ENCODE peak calls at places on chromosomes 2 and 18, in ten cellular contexts. V is kidney, E is WERI-Rb-1, S is Karpas-422, T is A549, U is Peyer's patch, C is stomach, X is right atrium auricular region, H is keratinocyte, Z is dorsolateral prefrontal cortex. K is an unnamed sample.

GRCh38 chr2:1538663-1539062 is 125.4 kb downstream of the TPO start:
- DNase-seq in V (peak), E (peak), S (peak), T (peak), U (no peak), C (no peak), X (no peak), H (no peak), Z (no peak), K (no peak)

GRCh38 chr2:9909106-9909505 is 42.4 kb upstream of the GRHL1 start:
- DNase-seq in V (no peak), E (no peak), S (peak), T (no peak), U (no peak), C (no peak), X (no peak), H (no peak), Z (no peak), K (no peak)

GRCh38 chr18:39806519-39806918 is 2148.5 kb upstream of the PIK3C3 start:
- DNase-seq in V (no peak), E (no peak), S (no peak), T (no peak), U (no peak), C (no peak), X (no peak), H (no peak), Z (no peak), K (peak)

GRCh38 chr18:78685250-78685979 is 294.2 kb upstream of the SALL3 start:
- DNase-seq in V (no peak), E (no peak), S (no peak), T (no peak), U (no peak), C (peak), X (no peak), H (no peak), Z (no peak), K (no peak)

GRCh38 chr18:41391616-41392610 is 563.1 kb upstream of the PIK3C3 start:
- DNase-seq in V (peak), E (peak), S (peak), T (peak), U (no peak), C (peak), X (no peak), H (no peak), Z (peak), K (no peak)

GRCh38 chr2:223121317-223121716 is 69.3 kb downstream of the KCNE4 start:
- DNase-seq in V (no peak), E (no peak), S (no peak), T (no peak), U (no peak), C (no peak), X (no peak), H (no peak), Z (no peak), K (no peak)

GRCh38 chr2:61712060-61712459 is 141.8 kb downstream of the FAM161A start:
- DNase-seq in V (no peak), E (no peak), S (no peak), T (no peak), U (no peak), C (no peak), X (no peak), H (no peak), Z (no peak), K (no peak)

GRCh38 chr2:111930404-111930803 is 32.0 kb downstream of the MERTK start:
- DNase-seq in V (no peak), E (peak), S (no peak), T (no peak), U (no peak), C (no peak), X (no peak), H (no peak), Z (no peak), K (no peak)

GRCh38 chr2:200405599-200406298 is 99.3 kb downstream of the SPATS2L start:
- DNase-seq in V (no peak), E (peak), S (no peak), T (peak), U (no peak), C (no peak), X (no peak), H (no peak), Z (no peak), K (peak)

GRCh38 chr18:67385455-67385854 is 131.1 kb downstream of the DSEL start:
- DNase-seq in V (no peak), E (no peak), S (no peak), T (no peak), U (no peak), C (no peak), X (no peak), H (no peak), Z (no peak), K (no peak)

GRCh38 chr18:76679877-76680276 is 142.5 kb upstream of the ZNF236 start:
- DNase-seq in V (no peak), E (no peak), S (no peak), T (no peak), U (no peak), C (no peak), X (no peak), H (no peak), Z (no peak), K (no peak)

GRCh38 chr2:35081001-35081628 is 1274.5 kb upstream of the CRIM1 start:
- DNase-seq in V (no peak), E (no peak), S (no peak), T (peak), U (no peak), C (no peak), X (no peak), H (no peak), Z (no peak), K (peak)

GRCh38 chr2:209260281-209260680 is 163.6 kb upstream of the MAP2 start:
- DNase-seq in V (no peak), E (no peak), S (no peak), T (no peak), U (no peak), C (no peak), X (no peak), H (no peak), Z (no peak), K (no peak)

GRCh38 chr18:13302611-13303267 is 84.2 kb downstream of the LDLRAD4 start:
- DNase-seq in V (no peak), E (no peak), S (peak), T (no peak), U (no peak), C (no peak), X (no peak), H (no peak), Z (no peak), K (no peak)

GRCh38 chr2:98917031-98917459 is 19.0 kb downstream of the CRACDL start:
- DNase-seq in V (no peak), E (no peak), S (no peak), T (peak), U (no peak), C (no peak), X (no peak), H (peak), Z (no peak), K (no peak)

GRCh38 chr2:21354113-21354679 is 230.4 kb downstream of the TDRD15 start:
- DNase-seq in V (no peak), E (no peak), S (no peak), T (no peak), U (no peak), C (no peak), X (no peak), H (no peak), Z (no peak), K (no peak)

GRCh38 chr2:118190365-118190916 is 102.2 kb downstream of the INSIG2 start:
- DNase-seq in V (no peak), E (no peak), S (no peak), T (no peak), U (no peak), C (no peak), X (no peak), H (no peak), Z (no peak), K (no peak)

GRCh38 chr2:171319164-171319810 is 114.5 kb downstream of the METTL8 start:
- DNase-seq in V (no peak), E (no peak), S (peak), T (no peak), U (no peak), C (no peak), X (no peak), H (no peak), Z (no peak), K (no peak)

GRCh38 chr18:70998490-70998889 is 709.6 kb downstream of the SOCS6 start:
- DNase-seq in V (no peak), E (no peak), S (peak), T (no peak), U (no peak), C (no peak), X (no peak), H (no peak), Z (no peak), K (no peak)

GRCh38 chr2:100140582-100140981 is 1.8 kb downstream of the AFF3 start:
- DNase-seq in V (no peak), E (no peak), S (peak), T (no peak), U (no peak), C (no peak), X (no peak), H (no peak), Z (no peak), K (no peak)

GRCh38 chr2:231489990-231490389 is 25.7 kb upstream of the NCL start:
- DNase-seq in V (no peak), E (peak), S (no peak), T (no peak), U (no peak), C (peak), X (no peak), H (no peak), Z (no peak), K (no peak)

GRCh38 chr2:207223051-207223450 is 57.3 kb upstream of the KLF7 start:
- DNase-seq in V (no peak), E (peak), S (no peak), T (no peak), U (no peak), C (no peak), X (no peak), H (no peak), Z (no peak), K (peak)

GRCh38 chr2:33444961-33445360 is 31.5 kb upstream of the RASGRP3 start:
- DNase-seq in V (no peak), E (no peak), S (no peak), T (no peak), U (no peak), C (no peak), X (no peak), H (no peak), Z (no peak), K (no peak)

GRCh38 chr2:144477281-144477942 is 42.5 kb downstream of the ZEB2 start:
- DNase-seq in V (no peak), E (no peak), S (no peak), T (no peak), U (no peak), C (no peak), X (no peak), H (no peak), Z (no peak), K (no peak)

GRCh38 chr2:177395594-177395993 is 3.0 kb downstream of the AGPS start:
- DNase-seq in V (no peak), E (no peak), S (no peak), T (no peak), U (no peak), C (no peak), X (no peak), H (no peak), Z (no peak), K (no peak)

GRCh38 chr18:32735781-32736180 is 37.0 kb downstream of the KLHL14 start:
- DNase-seq in V (no peak), E (no peak), S (no peak), T (no peak), U (no peak), C (no peak), X (no peak), H (no peak), Z (no peak), K (peak)

GRCh38 chr2:224835405-224835804 is 119.2 kb upstream of the CCDC195 start:
- DNase-seq in V (no peak), E (no peak), S (no peak), T (no peak), U (no peak), C (no peak), X (no peak), H (no peak), Z (no peak), K (no peak)

GRCh38 chr2:164126960-164127359 is 391.2 kb upstream of the FIGN start:
- DNase-seq in V (no peak), E (no peak), S (no peak), T (no peak), U (no peak), C (no peak), X (no peak), H (no peak), Z (no peak), K (no peak)

GRCh38 chr2:135742307-135742838 is 718 bp downstream of the UBXN4 start:
- DNase-seq in V (no peak), E (no peak), S (peak), T (peak), U (peak), C (peak), X (no peak), H (no peak), Z (no peak), K (peak)

GRCh38 chr2:191255271-191255670 is 10.1 kb downstream of the MYO1B start:
- DNase-seq in V (no peak), E (no peak), S (no peak), T (no peak), U (no peak), C (no peak), X (no peak), H (no peak), Z (no peak), K (no peak)

GRCh38 chr18:8602040-8602439 is 7.2 kb upstream of the RAB12 start:
- DNase-seq in V (no peak), E (no peak), S (no peak), T (no peak), U (no peak), C (no peak), X (no peak), H (no peak), Z (no peak), K (no peak)
- H3K27ac ChIP-seq in V (no peak), E (no peak), S (no peak), T (no peak), U (no peak), C (no peak), X (no peak), H (no peak), Z (no peak), K (no peak)

DNA sequence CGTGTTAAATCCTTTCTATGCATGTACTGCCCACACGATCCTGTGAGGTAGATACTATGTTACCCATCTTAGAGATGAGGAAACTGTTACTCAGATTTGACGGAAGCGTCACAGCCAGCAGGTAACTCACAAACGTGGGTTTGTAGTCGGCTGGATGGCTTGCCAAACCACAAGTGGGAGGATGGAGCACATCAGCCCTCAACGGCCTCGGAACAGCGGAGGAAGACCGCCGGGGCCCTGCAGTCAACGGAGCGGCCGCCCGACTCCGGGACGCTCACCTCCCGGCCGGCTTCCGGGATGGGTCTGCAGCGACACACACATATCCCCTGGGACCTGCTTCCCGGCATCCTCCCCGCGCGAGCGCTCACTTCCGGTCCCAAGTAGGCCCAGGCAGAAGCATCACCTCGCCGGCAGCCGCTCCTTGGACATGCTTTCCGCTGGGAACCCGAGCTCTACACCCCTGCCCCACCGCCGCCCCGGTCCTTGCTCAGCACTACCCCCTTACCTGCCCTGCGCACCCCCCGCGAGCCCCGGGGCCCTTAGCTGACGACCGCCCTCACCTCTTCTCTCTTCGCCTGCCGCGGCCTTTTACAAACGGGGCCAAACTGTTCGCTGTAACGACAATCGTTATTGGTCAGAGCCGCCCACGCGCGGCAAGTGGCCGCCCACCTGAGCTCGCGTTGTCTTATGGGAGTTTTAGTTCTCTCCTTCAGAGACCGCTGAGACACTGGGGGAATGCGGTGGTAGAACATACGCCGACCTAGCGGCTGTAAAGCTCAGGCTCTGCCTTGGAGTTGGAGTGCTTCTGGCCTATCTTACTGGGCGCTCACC is at the start of gene C2orf42:
- DNase-seq in V (peak), E (peak), S (peak), T (peak), U (peak), C (peak), X (peak), H (peak), Z (peak), K (peak)
- H3K27ac ChIP-seq in V (peak), E (peak), S (peak), T (peak), U (peak), C (peak), X (peak), H (peak), Z (peak), K (peak)

GRCh38 chr2:189113963-189114362 is 65.6 kb downstream of the COL5A2 start:
- DNase-seq in V (no peak), E (no peak), S (no peak), T (no peak), U (no peak), C (no peak), X (no peak), H (no peak), Z (no peak), K (no peak)
- H3K27ac ChIP-seq in V (no peak), E (no peak), S (no peak), T (peak), U (no peak), C (no peak), X (no peak), H (no peak), Z (no peak), K (no peak)

GRCh38 chr18:45686892-45687611 is 36.9 kb upstream of the SLC14A1 start:
- DNase-seq in V (peak), E (no peak), S (peak), T (no peak), U (no peak), C (no peak), X (no peak), H (no peak), Z (no peak), K (no peak)
- H3K27ac ChIP-seq in V (no peak), E (no peak), S (peak), T (no peak), U (peak), C (no peak), X (no peak), H (no peak), Z (no peak), K (no peak)

GRCh38 chr2:215506604-215506990 is 70.7 kb upstream of the FN1 start:
- DNase-seq in V (no peak), E (no peak), S (no peak), T (no peak), U (no peak), C (no peak), X (no peak), H (no peak), Z (no peak), K (no peak)

GRCh38 chr2:215507126-215507525 is 71.3 kb upstream of the FN1 start:
- DNase-seq in V (no peak), E (no peak), S (peak), T (no peak), U (no peak), C (no peak), X (no peak), H (no peak), Z (no peak), K (no peak)

GRCh38 chr2:215503381-215503780 is 67.5 kb upstream of the FN1 start:
- DNase-seq in V (no peak), E (no peak), S (no peak), T (no peak), U (no peak), C (no peak), X (no peak), H (no peak), Z (no peak), K (no peak)

GRCh38 chr2:215504547-215504946 is 68.7 kb upstream of the FN1 start:
- DNase-seq in V (no peak), E (no peak), S (no peak), T (no peak), U (no peak), C (no peak), X (no peak), H (no peak), Z (no peak), K (no peak)

GRCh38 chr2:215505044-215505786 is 69.3 kb upstream of the FN1 start:
- DNase-seq in V (no peak), E (no peak), S (no peak), T (no peak), U (no peak), C (no peak), X (no peak), H (no peak), Z (no peak), K (no peak)
- H3K27ac ChIP-seq in V (no peak), E (no peak), S (no peak), T (peak), U (peak), C (peak), X (no peak), H (no peak), Z (no peak), K (no peak)

DNA sequence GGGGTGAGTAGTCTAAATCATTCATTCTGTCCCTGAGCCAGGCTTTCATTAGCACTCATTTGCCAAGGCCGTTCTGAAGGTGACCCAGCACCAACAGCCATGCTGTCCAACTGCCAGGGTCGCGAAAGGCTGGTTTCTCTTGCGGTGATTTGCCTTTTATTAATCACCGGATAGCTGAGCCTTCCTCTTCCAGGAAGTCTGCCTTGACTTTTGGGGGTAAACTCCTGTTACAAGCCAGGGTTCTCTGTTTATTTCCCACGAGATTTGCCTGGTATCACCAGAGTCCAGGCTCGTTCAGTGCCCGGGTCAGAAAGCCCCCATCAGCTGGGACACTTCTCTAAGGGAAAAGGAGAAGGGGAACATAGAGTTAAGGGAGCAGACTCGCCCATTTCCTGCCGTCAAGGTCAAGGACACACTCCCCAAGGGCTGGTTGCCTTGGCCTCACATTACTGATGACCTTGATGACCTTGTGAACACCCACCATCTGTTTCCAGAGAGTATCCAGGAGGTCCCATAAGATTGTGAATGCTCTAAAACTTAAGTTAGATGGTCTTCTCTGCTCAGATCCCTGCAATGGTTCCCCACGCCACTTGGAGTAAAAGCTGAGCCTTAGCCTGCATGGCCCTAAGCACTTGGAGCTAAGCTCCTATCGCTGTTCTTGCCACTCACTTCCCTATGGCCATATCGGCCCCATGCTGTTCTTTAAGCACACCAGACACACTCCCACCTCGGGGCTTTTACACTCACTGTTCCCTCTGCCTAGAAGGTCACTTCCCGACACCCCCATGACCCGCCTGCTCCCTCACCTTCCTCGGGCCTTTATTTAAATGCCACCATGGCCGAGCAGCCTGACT is 118.0 kb upstream of the STPG4 start:
- DNase-seq in V (no peak), E (peak), S (peak), T (no peak), U (no peak), C (no peak), X (no peak), H (no peak), Z (no peak), K (no peak)
- H3K27ac ChIP-seq in V (peak), E (peak), S (no peak), T (peak), U (peak), C (peak), X (peak), H (no peak), Z (peak), K (peak)

DNA sequence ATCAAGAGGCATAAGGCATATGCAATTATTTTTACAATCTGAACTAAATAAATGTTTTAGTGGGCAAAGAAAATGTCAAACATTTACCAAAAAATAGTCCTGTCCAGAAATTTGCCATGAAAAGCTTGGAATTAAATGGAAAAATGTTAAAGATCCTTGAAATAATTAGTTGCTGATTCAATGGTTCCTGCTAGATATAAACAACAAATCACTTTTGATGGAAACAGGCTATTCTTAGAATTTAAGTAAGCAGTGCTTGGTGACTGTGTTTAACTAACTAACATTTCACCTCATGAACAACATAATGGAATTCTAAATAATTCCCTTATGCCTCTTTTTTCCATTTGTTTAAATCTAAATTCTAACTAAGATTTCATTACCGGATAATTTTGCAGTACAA is 3.9 kb downstream of the RND3 start:
- DNase-seq in V (no peak), E (no peak), S (no peak), T (no peak), U (no peak), C (no peak), X (no peak), H (no peak), Z (no peak), K (no peak)
- H3K27ac ChIP-seq in V (no peak), E (no peak), S (no peak), T (no peak), U (peak), C (no peak), X (peak), H (peak), Z (no peak), K (peak)